ENCODE peak calls at places on chromosomes 11 and 22, in six cellular contexts. L is fibroblast of lung, C is brain microvascular endothelial cell, J is neural progenitor cell, Q is upper lobe of right lung, N is cardiac muscle cell. D is an unnamed sample.

GRCh38 chr22:37406836-37407235 is 20.4 kb downstream of the ELFN2 start:
- DNase-seq in N (no peak), L (no peak), Q (no peak), J (no peak), C (no peak), D (no peak)

GRCh38 chr11:74683279-74683871 is 47.9 kb downstream of the CHRDL2 start:
- DNase-seq in J (peak), C (no peak), N (no peak), L (no peak), Q (peak), D (peak)

GRCh38 chr11:84471501-84471900 is 1155.6 kb downstream of the DLG2 start:
- DNase-seq in L (no peak), N (no peak), C (no peak), Q (no peak), J (peak), D (no peak)

GRCh38 chr22:27251563-27251962 is 550.0 kb downstream of the MN1 start:
- DNase-seq in N (no peak), L (no peak), J (no peak), Q (no peak), C (no peak), D (no peak)

GRCh38 chr22:22171357-22172218 is 73.0 kb upstream of the VPREB1 start:
- DNase-seq in C (no peak), J (peak), L (no peak), N (no peak), Q (no peak), D (no peak)

GRCh38 chr11:69448471-69449284 is 32.8 kb upstream of the LINC01488 start:
- DNase-seq in L (no peak), Q (no peak), C (no peak), J (peak), N (no peak), D (no peak)

GRCh38 chr22:46293591-46294260 is 2.9 kb upstream of the GTSE1 start:
- DNase-seq in J (no peak), N (no peak), C (peak), Q (no peak), L (peak), D (no peak)

GRCh38 chr11:119115484-119116234 is 5.7 kb upstream of the HINFP start:
- DNase-seq in N (no peak), J (no peak), C (no peak), Q (peak), L (no peak), D (no peak)

GRCh38 chr11:19820100-19820499 is 107.5 kb downstream of the NAV2 start:
- DNase-seq in L (peak), Q (peak), C (no peak), J (no peak), N (peak), D (no peak)

GRCh38 chr22:48490513-48491411 is 1336.9 kb downstream of the BRD1 start:
- DNase-seq in C (no peak), Q (peak), N (no peak), J (peak), L (no peak), D (no peak)

GRCh38 chr11:6900327-6900999 is 8.2 kb upstream of the OR2D2 start:
- DNase-seq in N (no peak), J (no peak), L (no peak), Q (no peak), C (no peak), D (no peak)

GRCh38 chr11:67470337-67471002 is 1.4 kb upstream of the TMEM134 start:
- DNase-seq in C (no peak), Q (no peak), J (no peak), L (no peak), N (no peak), D (no peak)

GRCh38 chr22:35409783-35410662 is 10.1 kb downstream of the MCM5 start:
- DNase-seq in N (no peak), C (no peak), Q (peak), L (no peak), J (no peak), D (no peak)

GRCh38 chr22:38180841-38181452 is 683 bp downstream of the PLA2G6 start:
- DNase-seq in N (no peak), C (no peak), L (peak), Q (peak), J (no peak), D (no peak)

GRCh38 chr11:134074346-134074745 is 5.5 kb downstream of the JAM3 start:
- DNase-seq in N (no peak), L (no peak), C (peak), Q (no peak), J (no peak), D (no peak)

GRCh38 chr11:116847612-116848011 is 10.2 kb upstream of the APOA1 start:
- DNase-seq in C (no peak), L (no peak), J (no peak), Q (no peak), N (no peak), D (no peak)

GRCh38 chr11:62423012-62423411 is 4.2 kb downstream of the SCGB1A1 start:
- DNase-seq in J (no peak), C (no peak), N (no peak), L (no peak), Q (no peak), D (no peak)
- H3K27ac ChIP-seq in J (no peak), C (no peak), N (no peak), L (no peak), Q (no peak), D (no peak)

GRCh38 chr11:124800226-124800929 is at the start of gene MSANTD2:
- DNase-seq in L (peak), N (peak), C (peak), J (peak), Q (peak), D (peak)
- TF ChIP-seq CTCF in L (no peak), N (no peak), C (peak), J (no peak), Q (no peak), D (no peak)

DNA sequence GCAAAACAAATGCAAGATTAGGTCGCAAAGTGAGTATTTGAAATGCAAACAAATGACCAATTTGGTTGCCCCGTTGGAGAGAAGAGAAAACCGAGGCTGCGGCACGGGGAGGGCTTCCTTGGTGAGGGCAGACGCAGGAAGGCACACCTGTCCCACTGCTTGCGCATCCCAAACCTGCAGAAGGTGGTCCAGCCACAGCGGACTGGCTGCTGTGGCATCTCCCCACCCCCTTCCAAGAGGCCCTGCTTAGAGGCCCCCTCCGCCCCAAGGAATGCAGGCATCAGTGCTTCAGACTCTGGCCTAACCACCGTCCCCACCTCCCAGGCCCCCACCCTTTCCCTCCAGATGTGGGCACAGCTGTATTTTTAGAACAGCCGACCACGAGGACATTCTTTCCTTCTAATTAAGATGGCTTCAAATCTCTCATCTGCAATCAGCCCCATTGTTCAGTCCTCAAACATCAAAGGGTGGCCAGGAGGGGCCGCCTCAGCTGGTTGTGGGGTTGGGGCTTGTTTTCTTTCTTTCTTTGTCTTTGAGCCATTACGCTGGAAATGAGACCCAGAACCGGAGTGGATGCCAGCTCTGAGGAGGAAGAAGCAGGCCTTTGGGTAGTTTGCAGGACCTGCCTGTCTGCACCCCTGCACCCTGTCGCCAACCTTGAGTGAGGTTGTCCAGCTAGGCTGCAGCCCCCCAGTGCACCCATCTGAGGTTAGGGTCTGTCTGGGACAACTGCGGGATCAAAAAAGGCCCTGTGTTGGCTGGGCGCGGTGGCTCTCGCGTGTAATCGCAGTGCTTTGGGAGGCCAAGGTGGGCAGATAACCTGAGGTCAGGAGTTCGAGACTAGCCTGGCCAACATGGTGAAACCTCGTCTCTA is 9.4 kb upstream of the DERL3 start:
- DNase-seq in C (no peak), N (peak), L (no peak), Q (no peak), J (peak), D (no peak)
- H3K4me3 ChIP-seq in C (no peak), N (no peak), L (no peak), Q (no peak), J (no peak), D (no peak)

GRCh38 chr11:114280696-114281095 is 15.5 kb upstream of the NNMT start:
- DNase-seq in C (peak), N (peak), J (peak), L (peak), Q (peak), D (peak)

GRCh38 chr11:114282488-114282887 is 13.7 kb upstream of the NNMT start:
- DNase-seq in N (no peak), Q (no peak), L (no peak), C (no peak), J (no peak), D (no peak)

GRCh38 chr11:114279778-114280532 is 16.2 kb upstream of the NNMT start:
- DNase-seq in Q (no peak), C (peak), J (no peak), L (peak), N (no peak), D (no peak)

GRCh38 chr11:114283422-114283821 is 12.8 kb upstream of the NNMT start:
- DNase-seq in Q (no peak), C (no peak), N (no peak), L (no peak), J (no peak), D (no peak)

DNA sequence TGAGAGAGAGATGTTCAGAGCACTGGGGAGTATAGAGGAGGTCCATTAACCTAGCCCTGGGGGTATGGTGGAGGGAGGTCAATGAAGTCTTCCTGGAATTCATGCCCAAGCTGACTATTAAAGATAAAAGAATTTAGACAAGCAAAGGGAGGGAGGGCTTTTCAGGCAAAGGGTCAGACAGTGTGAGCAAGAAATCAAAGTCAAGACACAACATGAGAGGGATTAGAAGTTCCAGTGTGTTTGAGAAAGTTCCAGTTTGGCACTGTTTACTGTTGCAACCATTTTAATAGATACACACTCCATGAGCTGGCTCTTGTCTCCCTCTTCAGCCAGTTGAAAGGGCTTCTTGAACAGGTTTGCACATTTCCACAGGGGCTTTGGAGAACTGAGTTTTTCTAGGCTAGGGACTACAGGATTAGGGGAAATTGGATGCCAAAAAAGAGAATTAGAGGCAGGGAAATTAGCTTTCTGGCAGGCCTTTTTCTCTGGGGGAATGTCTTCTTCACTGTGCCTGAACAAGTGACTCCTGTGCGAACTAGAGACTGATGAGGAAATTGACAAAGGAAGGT is 14.7 kb upstream of the NNMT start:
- DNase-seq in C (no peak), Q (no peak), N (no peak), L (no peak), J (no peak), D (no peak)
- H3K27ac ChIP-seq in C (no peak), Q (peak), N (no peak), L (no peak), J (no peak), D (peak)

D was measured in uterus.